ENCODE peak calls at places on chromosomes 4 and X, in four cellular contexts. One of them, this sample, is unnamed.

GRCh38 chr4:76630748-76631147 is 195.7 kb downstream of the SHROOM3 start:
- DNase-seq in body of pancreas: no peak
- DNase-seq in esophagus squamous epithelium: no peak
- DNase-seq in ovary: no peak
- DNase-seq in this sample: no peak

GRCh38 chr4:10898072-10898471 is 213.5 kb upstream of the CLNK start:
- DNase-seq in body of pancreas: no peak
- DNase-seq in esophagus squamous epithelium: no peak
- DNase-seq in ovary: no peak
- DNase-seq in this sample: no peak

GRCh38 chr4:160510925-160511324 is 1408.0 kb downstream of the RAPGEF2 start:
- DNase-seq in body of pancreas: no peak
- DNase-seq in esophagus squamous epithelium: no peak
- DNase-seq in ovary: no peak
- DNase-seq in this sample: no peak

GRCh38 chr4:151689211-151689991 is 71.4 kb downstream of the GATB start:
- DNase-seq in body of pancreas: no peak
- DNase-seq in esophagus squamous epithelium: no peak
- DNase-seq in ovary: no peak
- DNase-seq in this sample: no peak

GRCh38 chr4:68346461-68346860 is 3.4 kb downstream of the YTHDC1 start:
- DNase-seq in body of pancreas: no peak
- DNase-seq in esophagus squamous epithelium: no peak
- DNase-seq in ovary: no peak
- DNase-seq in this sample: no peak

GRCh38 chrX:142251665-142252064 is 46.6 kb upstream of the MAGEC2 start:
- DNase-seq in body of pancreas: no peak
- DNase-seq in esophagus squamous epithelium: no peak
- DNase-seq in ovary: no peak
- DNase-seq in this sample: no peak

GRCh38 chr4:25330905-25331816 is 18.6 kb downstream of the ZCCHC4 start:
- DNase-seq in body of pancreas: no peak
- DNase-seq in esophagus squamous epithelium: no peak
- DNase-seq in ovary: no peak
- DNase-seq in this sample: no peak

GRCh38 chr4:35793045-35793722 is 451.1 kb downstream of the ARAP2 start:
- DNase-seq in body of pancreas: no peak
- DNase-seq in esophagus squamous epithelium: no peak
- DNase-seq in ovary: no peak
- DNase-seq in this sample: no peak

GRCh38 chrX:69290327-69290726 is 125.1 kb upstream of the PJA1 start:
- DNase-seq in body of pancreas: no peak
- DNase-seq in esophagus squamous epithelium: no peak
- DNase-seq in ovary: no peak
- DNase-seq in this sample: no peak

GRCh38 chr4:3368841-3369760 is 72.7 kb upstream of the HGFAC start:
- DNase-seq in body of pancreas: no peak
- DNase-seq in esophagus squamous epithelium: no peak
- DNase-seq in ovary: no peak
- DNase-seq in this sample: no peak

GRCh38 chr4:1232661-1233621 is 16.0 kb downstream of the CTBP1 start:
- DNase-seq in body of pancreas: no peak
- DNase-seq in esophagus squamous epithelium: no peak
- DNase-seq in ovary: no peak
- DNase-seq in this sample: no peak

GRCh38 chr4:151489462-151490203 is 80.7 kb downstream of the FHIP1A start:
- DNase-seq in body of pancreas: no peak
- DNase-seq in esophagus squamous epithelium: no peak
- DNase-seq in ovary: no peak
- DNase-seq in this sample: no peak

GRCh38 chrX:119899125-119899524 is 3.4 kb downstream of the AKAP14 start:
- DNase-seq in body of pancreas: no peak
- DNase-seq in esophagus squamous epithelium: no peak
- DNase-seq in ovary: no peak
- DNase-seq in this sample: no peak

GRCh38 chr4:95293014-95293413 is 255.8 kb downstream of the UNC5C start:
- DNase-seq in body of pancreas: no peak
- DNase-seq in esophagus squamous epithelium: no peak
- DNase-seq in ovary: no peak
- DNase-seq in this sample: no peak

GRCh38 chrX:71579136-71579989 is 1.1 kb downstream of the GCNA start:
- DNase-seq in body of pancreas: no peak
- DNase-seq in esophagus squamous epithelium: no peak
- DNase-seq in ovary: no peak
- DNase-seq in this sample: no peak

GRCh38 chr4:100823066-100823992 is 305.5 kb upstream of the EMCN start:
- DNase-seq in body of pancreas: no peak
- DNase-seq in esophagus squamous epithelium: no peak
- DNase-seq in ovary: no peak
- DNase-seq in this sample: no peak

GRCh38 chr4:145178740-145179139 is 1.6 kb downstream of the OTUD4 start:
- DNase-seq in body of pancreas: no peak
- DNase-seq in esophagus squamous epithelium: no peak
- DNase-seq in ovary: no peak
- DNase-seq in this sample: no peak

GRCh38 chr4:35511851-35512250 is 732.5 kb downstream of the ARAP2 start:
- DNase-seq in body of pancreas: no peak
- DNase-seq in esophagus squamous epithelium: no peak
- DNase-seq in ovary: no peak
- DNase-seq in this sample: no peak

GRCh38 chrX:148417934-148418333 is 82.5 kb upstream of the AFF2 start:
- DNase-seq in body of pancreas: no peak
- DNase-seq in esophagus squamous epithelium: no peak
- DNase-seq in ovary: no peak
- DNase-seq in this sample: no peak

GRCh38 chrX:71515039-71515398 is 17.9 kb upstream of the OGT start:
- DNase-seq in body of pancreas: no peak
- DNase-seq in esophagus squamous epithelium: no peak
- DNase-seq in ovary: no peak
- DNase-seq in this sample: no peak

GRCh38 chr4:7513731-7514130 is 79.0 kb upstream of the PSAPL1 start:
- DNase-seq in body of pancreas: no peak
- DNase-seq in esophagus squamous epithelium: no peak
- DNase-seq in ovary: no peak
- DNase-seq in this sample: peak; percentile 82

GRCh38 chr4:158050942-158051341 is 121.9 kb downstream of the GASK1B start:
- DNase-seq in body of pancreas: no peak
- DNase-seq in esophagus squamous epithelium: no peak
- DNase-seq in ovary: no peak
- DNase-seq in this sample: no peak

GRCh38 chr4:32789026-32789608 is 2068.9 kb downstream of the PCDH7 start:
- DNase-seq in body of pancreas: no peak
- DNase-seq in esophagus squamous epithelium: no peak
- DNase-seq in ovary: no peak
- DNase-seq in this sample: peak; percentile 0

GRCh38 chrX:21725498-21725897 is 32.4 kb downstream of the SMPX start:
- DNase-seq in body of pancreas: no peak
- DNase-seq in esophagus squamous epithelium: no peak
- DNase-seq in ovary: no peak
- DNase-seq in this sample: no peak

GRCh38 chr4:86498560-86499166 is 95.5 kb upstream of the PTPN13 start:
- DNase-seq in body of pancreas: no peak
- DNase-seq in esophagus squamous epithelium: no peak
- DNase-seq in ovary: no peak
- DNase-seq in this sample: no peak

GRCh38 chr4:41192136-41192535 is 22.2 kb downstream of the APBB2 start:
- DNase-seq in body of pancreas: no peak
- DNase-seq in esophagus squamous epithelium: no peak
- DNase-seq in ovary: no peak
- DNase-seq in this sample: no peak

GRCh38 chr4:184100297-184100885 is 117.3 kb downstream of the ENPP6 start:
- DNase-seq in body of pancreas: peak; percentile 64
- DNase-seq in esophagus squamous epithelium: no peak
- DNase-seq in ovary: peak; percentile 54
- DNase-seq in this sample: no peak

GRCh38 chrX:153934473-153935325 is at the start of gene NAA10:
- DNase-seq in body of pancreas: peak; percentile 74
- DNase-seq in esophagus squamous epithelium: no peak
- DNase-seq in ovary: peak; percentile 82
- DNase-seq in this sample: peak; percentile 91
- TF ChIP-seq POLR2A in body of pancreas: no peak
- TF ChIP-seq POLR2A in esophagus squamous epithelium: no peak
- TF ChIP-seq POLR2A in ovary: no peak
- TF ChIP-seq POLR2A in this sample: peak; percentile 64

GRCh38 chr4:105471566-105472176 is 2.2 kb downstream of the PPA2 start:
- DNase-seq in body of pancreas: peak; percentile 71
- DNase-seq in esophagus squamous epithelium: peak; percentile 23
- DNase-seq in ovary: peak; percentile 32
- DNase-seq in this sample: peak; percentile 16
- TF ChIP-seq POLR2A in body of pancreas: no peak
- TF ChIP-seq POLR2A in esophagus squamous epithelium: no peak
- TF ChIP-seq POLR2A in ovary: no peak
- TF ChIP-seq POLR2A in this sample: no peak

GRCh38 chrX:74924449-74925209 is 623 bp downstream of the NEXMIF start:
- DNase-seq in body of pancreas: peak; percentile 64
- DNase-seq in esophagus squamous epithelium: no peak
- DNase-seq in ovary: peak; percentile 52
- DNase-seq in this sample: no peak
- TF ChIP-seq POLR2A in body of pancreas: peak; percentile 52
- TF ChIP-seq POLR2A in esophagus squamous epithelium: no peak
- TF ChIP-seq POLR2A in ovary: no peak
- TF ChIP-seq POLR2A in this sample: no peak

GRCh38 chr4:70297581-70297980 is 37.2 kb upstream of the CABS1 start:
- DNase-seq in body of pancreas: no peak
- DNase-seq in esophagus squamous epithelium: no peak
- DNase-seq in ovary: no peak
- DNase-seq in this sample: no peak
- TF ChIP-seq POLR2A in body of pancreas: no peak
- TF ChIP-seq POLR2A in esophagus squamous epithelium: no peak
- TF ChIP-seq POLR2A in ovary: no peak
- TF ChIP-seq POLR2A in this sample: no peak

DNA sequence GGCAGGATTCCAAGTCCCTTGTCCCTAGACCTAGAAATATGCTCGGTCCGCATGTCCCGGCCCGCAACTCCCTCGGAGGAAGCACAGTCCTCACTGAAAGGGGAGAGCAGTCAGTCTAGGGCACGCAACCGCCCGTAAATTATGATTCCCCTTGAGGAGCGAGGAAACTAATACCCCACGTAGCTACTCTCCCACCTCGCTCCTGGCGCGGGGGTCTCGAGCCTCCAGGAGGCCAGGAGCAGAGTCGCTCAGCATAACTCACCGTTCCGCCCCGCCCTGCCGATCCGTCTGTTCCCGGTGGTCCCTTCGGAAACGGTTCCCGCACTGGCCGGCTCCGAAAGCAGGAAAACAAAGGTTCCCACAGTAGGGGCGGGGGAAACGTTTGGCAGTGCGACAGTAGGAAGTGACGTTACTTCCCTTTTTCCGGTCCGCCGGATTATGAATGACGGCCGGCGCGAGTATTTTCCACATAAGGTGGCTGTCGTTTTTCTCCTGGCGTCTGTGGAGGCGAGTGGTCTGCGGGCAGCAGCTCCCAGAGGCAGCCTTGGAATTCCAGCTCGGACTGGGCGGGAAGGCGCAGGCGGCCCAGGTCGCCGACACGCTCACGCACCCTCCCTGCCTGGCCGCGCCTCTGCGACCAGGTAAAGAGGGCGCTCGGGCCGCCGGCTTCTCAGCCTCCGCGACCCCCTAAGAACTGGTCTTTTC is at the start of the genes GSTCD and INTS12:
- DNase-seq in body of pancreas: peak; percentile 94
- DNase-seq in esophagus squamous epithelium: peak; percentile 56
- DNase-seq in ovary: peak; percentile 92
- DNase-seq in this sample: peak; percentile 32
- TF ChIP-seq POLR2A in body of pancreas: peak; percentile 82
- TF ChIP-seq POLR2A in esophagus squamous epithelium: no peak
- TF ChIP-seq POLR2A in ovary: peak; percentile 72
- TF ChIP-seq POLR2A in this sample: peak; percentile 85

GRCh38 chr4:147731611-147732515 is at the start of gene ARHGAP10:
- DNase-seq in body of pancreas: peak; percentile 68
- DNase-seq in esophagus squamous epithelium: no peak
- DNase-seq in ovary: peak; percentile 82
- DNase-seq in this sample: peak; percentile 55
- TF ChIP-seq POLR2A in body of pancreas: peak; percentile 57
- TF ChIP-seq POLR2A in esophagus squamous epithelium: peak; percentile 75
- TF ChIP-seq POLR2A in ovary: peak; percentile 59
- TF ChIP-seq POLR2A in this sample: peak; percentile 79

DNA sequence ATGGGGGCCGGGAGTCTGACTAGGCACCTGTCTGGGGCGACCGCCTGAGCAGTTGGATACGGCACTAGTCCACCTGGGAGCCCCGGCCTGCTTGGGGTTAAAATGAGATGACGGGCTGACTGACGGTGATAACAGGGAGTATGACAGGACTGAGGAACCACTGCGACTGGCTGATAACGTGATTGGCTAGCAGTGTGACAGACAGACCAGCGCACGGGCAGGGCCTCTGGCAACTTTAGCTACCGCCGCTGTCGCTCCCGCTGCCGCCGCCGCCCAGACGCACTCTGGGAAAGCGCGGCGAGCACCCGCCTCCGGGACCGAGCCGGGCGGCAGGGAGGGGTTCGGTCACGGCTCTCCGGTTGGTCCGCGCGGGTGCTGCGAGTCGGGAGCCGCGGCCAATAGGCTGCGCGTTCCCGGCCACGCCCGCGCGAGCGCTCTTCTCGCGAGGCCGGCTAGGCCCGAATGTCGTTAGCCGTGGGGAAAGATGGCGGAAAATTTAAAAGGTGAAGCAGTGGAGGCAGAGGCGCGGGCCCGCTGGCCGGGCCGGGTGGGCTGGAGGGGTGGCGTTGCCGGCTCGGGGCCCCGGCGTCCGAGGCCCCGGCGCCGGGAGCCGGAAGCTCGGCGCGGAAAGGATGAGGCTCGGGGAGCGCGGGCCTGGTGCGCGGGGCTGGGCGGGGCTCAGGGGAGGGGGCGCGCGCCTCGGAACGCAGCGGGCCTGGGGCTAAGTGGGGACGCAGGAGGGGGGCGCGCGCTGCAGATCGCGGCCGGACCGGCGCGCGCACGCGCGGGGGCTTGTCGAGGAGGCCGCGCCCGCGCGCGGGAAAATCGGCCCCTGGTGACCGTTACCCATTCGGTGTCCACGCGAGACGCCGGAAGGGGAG is at the start of gene SUV39H1:
- DNase-seq in body of pancreas: peak; percentile 86
- DNase-seq in esophagus squamous epithelium: peak; percentile 25
- DNase-seq in ovary: peak; percentile 88
- DNase-seq in this sample: peak; percentile 64
- TF ChIP-seq POLR2A in body of pancreas: peak; percentile 88
- TF ChIP-seq POLR2A in esophagus squamous epithelium: peak; percentile 76
- TF ChIP-seq POLR2A in ovary: peak; percentile 83
- TF ChIP-seq POLR2A in this sample: peak; percentile 28

GRCh38 chr4:23162275-23162674 is 469.5 kb downstream of the GBA3 start:
- DNase-seq in body of pancreas: no peak
- DNase-seq in esophagus squamous epithelium: no peak
- DNase-seq in ovary: no peak
- DNase-seq in this sample: no peak
- TF ChIP-seq POLR2A in body of pancreas: no peak
- TF ChIP-seq POLR2A in esophagus squamous epithelium: no peak
- TF ChIP-seq POLR2A in ovary: no peak
- TF ChIP-seq POLR2A in this sample: no peak